ENCODE peak calls at places on chromosomes 1 and 21, in six cellular contexts. One of them, this sample, is unnamed.
A peak's percentile ranks its signal among the peaks of the same experiment; 100 is the strongest.

GRCh38 chr1:147478556-147478955 is 62.7 kb upstream of the BCL9 start:
- DNase-seq in activated T-helper 1 cell treated with anti-CD3 and anti-CD28 coated beads, Interleukin-2, amount 50 U/mL, for 16 hours: no peak
- DNase-seq in EL: peak; percentile 39
- DNase-seq in KBM-7: no peak
- DNase-seq in NCI-H345: no peak
- DNase-seq in stimulated activated CD4-positive, alpha-beta T cell treated with anti-CD3 and anti-CD28 coated beads, Interleukin-1b, Interleukin-23, amount 100 ng/mL, for 4 hours: no peak
- DNase-seq in this sample: no peak

GRCh38 chr1:229768232-229768631 is 142.2 kb downstream of the URB2 start:
- DNase-seq in activated T-helper 1 cell treated with anti-CD3 and anti-CD28 coated beads, Interleukin-2, amount 50 U/mL, for 16 hours: no peak
- DNase-seq in EL: no peak
- DNase-seq in KBM-7: no peak
- DNase-seq in NCI-H345: peak; percentile 72
- DNase-seq in stimulated activated CD4-positive, alpha-beta T cell treated with anti-CD3 and anti-CD28 coated beads, Interleukin-1b, Interleukin-23, amount 100 ng/mL, for 4 hours: no peak
- DNase-seq in this sample: peak; percentile 91

GRCh38 chr1:11784993-11785769 is 20.6 kb downstream of the MTHFR start:
- DNase-seq in activated T-helper 1 cell treated with anti-CD3 and anti-CD28 coated beads, Interleukin-2, amount 50 U/mL, for 16 hours: no peak
- DNase-seq in EL: peak; percentile 69
- DNase-seq in KBM-7: peak; percentile 19
- DNase-seq in NCI-H345: peak; percentile 11
- DNase-seq in stimulated activated CD4-positive, alpha-beta T cell treated with anti-CD3 and anti-CD28 coated beads, Interleukin-1b, Interleukin-23, amount 100 ng/mL, for 4 hours: no peak
- DNase-seq in this sample: no peak

GRCh38 chr1:10838541-10838940 is 42.1 kb upstream of the CASZ1 start:
- DNase-seq in activated T-helper 1 cell treated with anti-CD3 and anti-CD28 coated beads, Interleukin-2, amount 50 U/mL, for 16 hours: no peak
- DNase-seq in EL: no peak
- DNase-seq in KBM-7: no peak
- DNase-seq in NCI-H345: no peak
- DNase-seq in stimulated activated CD4-positive, alpha-beta T cell treated with anti-CD3 and anti-CD28 coated beads, Interleukin-1b, Interleukin-23, amount 100 ng/mL, for 4 hours: no peak
- DNase-seq in this sample: peak; percentile 96

GRCh38 chr1:84715620-84716019 is 25.4 kb upstream of the SSX2IP start:
- DNase-seq in activated T-helper 1 cell treated with anti-CD3 and anti-CD28 coated beads, Interleukin-2, amount 50 U/mL, for 16 hours: no peak
- DNase-seq in EL: no peak
- DNase-seq in KBM-7: no peak
- DNase-seq in NCI-H345: peak; percentile 97
- DNase-seq in stimulated activated CD4-positive, alpha-beta T cell treated with anti-CD3 and anti-CD28 coated beads, Interleukin-1b, Interleukin-23, amount 100 ng/mL, for 4 hours: no peak
- DNase-seq in this sample: peak; percentile 38

GRCh38 chr1:156114101-156114918 is at the start of gene LMNA:
- DNase-seq in activated T-helper 1 cell treated with anti-CD3 and anti-CD28 coated beads, Interleukin-2, amount 50 U/mL, for 16 hours: peak; percentile 67
- DNase-seq in EL: peak; percentile 98
- DNase-seq in KBM-7: peak; percentile 67
- DNase-seq in NCI-H345: peak; percentile 96
- DNase-seq in stimulated activated CD4-positive, alpha-beta T cell treated with anti-CD3 and anti-CD28 coated beads, Interleukin-1b, Interleukin-23, amount 100 ng/mL, for 4 hours: peak; percentile 72
- DNase-seq in this sample: peak; percentile 73

GRCh38 chr1:33137800-33138199 is 44.0 kb downstream of the TRIM62 start:
- DNase-seq in activated T-helper 1 cell treated with anti-CD3 and anti-CD28 coated beads, Interleukin-2, amount 50 U/mL, for 16 hours: no peak
- DNase-seq in EL: peak; percentile 42
- DNase-seq in KBM-7: peak; percentile 30
- DNase-seq in NCI-H345: no peak
- DNase-seq in stimulated activated CD4-positive, alpha-beta T cell treated with anti-CD3 and anti-CD28 coated beads, Interleukin-1b, Interleukin-23, amount 100 ng/mL, for 4 hours: no peak
- DNase-seq in this sample: no peak

GRCh38 chr1:10794724-10795304 is 1.6 kb downstream of the CASZ1 start:
- DNase-seq in activated T-helper 1 cell treated with anti-CD3 and anti-CD28 coated beads, Interleukin-2, amount 50 U/mL, for 16 hours: no peak
- DNase-seq in EL: peak; percentile 22
- DNase-seq in KBM-7: no peak
- DNase-seq in NCI-H345: peak; percentile 43
- DNase-seq in stimulated activated CD4-positive, alpha-beta T cell treated with anti-CD3 and anti-CD28 coated beads, Interleukin-1b, Interleukin-23, amount 100 ng/mL, for 4 hours: no peak
- DNase-seq in this sample: no peak

GRCh38 chr1:44405041-44405803 is at the start of gene RNF220:
- DNase-seq in activated T-helper 1 cell treated with anti-CD3 and anti-CD28 coated beads, Interleukin-2, amount 50 U/mL, for 16 hours: no peak
- DNase-seq in EL: peak; percentile 72
- DNase-seq in KBM-7: peak; percentile 86
- DNase-seq in NCI-H345: peak; percentile 67
- DNase-seq in stimulated activated CD4-positive, alpha-beta T cell treated with anti-CD3 and anti-CD28 coated beads, Interleukin-1b, Interleukin-23, amount 100 ng/mL, for 4 hours: no peak
- DNase-seq in this sample: peak; percentile 57

GRCh38 chr1:237237721-237238120 is 195.7 kb downstream of the RYR2 start:
- DNase-seq in activated T-helper 1 cell treated with anti-CD3 and anti-CD28 coated beads, Interleukin-2, amount 50 U/mL, for 16 hours: no peak
- DNase-seq in EL: no peak
- DNase-seq in KBM-7: no peak
- DNase-seq in NCI-H345: no peak
- DNase-seq in stimulated activated CD4-positive, alpha-beta T cell treated with anti-CD3 and anti-CD28 coated beads, Interleukin-1b, Interleukin-23, amount 100 ng/mL, for 4 hours: no peak
- DNase-seq in this sample: no peak

GRCh38 chr21:29184047-29184446 is 53.6 kb downstream of the MAP3K7CL start:
- DNase-seq in activated T-helper 1 cell treated with anti-CD3 and anti-CD28 coated beads, Interleukin-2, amount 50 U/mL, for 16 hours: no peak
- DNase-seq in EL: no peak
- DNase-seq in KBM-7: peak; percentile 73
- DNase-seq in NCI-H345: no peak
- DNase-seq in stimulated activated CD4-positive, alpha-beta T cell treated with anti-CD3 and anti-CD28 coated beads, Interleukin-1b, Interleukin-23, amount 100 ng/mL, for 4 hours: no peak
- DNase-seq in this sample: no peak

GRCh38 chr1:222095606-222096475 is 354.0 kb upstream of the DUSP10 start:
- DNase-seq in activated T-helper 1 cell treated with anti-CD3 and anti-CD28 coated beads, Interleukin-2, amount 50 U/mL, for 16 hours: peak; percentile 40
- DNase-seq in EL: peak; percentile 20
- DNase-seq in KBM-7: peak; percentile 55
- DNase-seq in NCI-H345: peak; percentile 8
- DNase-seq in stimulated activated CD4-positive, alpha-beta T cell treated with anti-CD3 and anti-CD28 coated beads, Interleukin-1b, Interleukin-23, amount 100 ng/mL, for 4 hours: peak; percentile 43
- DNase-seq in this sample: peak; percentile 10

GRCh38 chr21:32771134-32771523 is 426 bp downstream of the PAXBP1 start:
- DNase-seq in activated T-helper 1 cell treated with anti-CD3 and anti-CD28 coated beads, Interleukin-2, amount 50 U/mL, for 16 hours: peak; percentile 3
- DNase-seq in EL: peak; percentile 70
- DNase-seq in KBM-7: no peak
- DNase-seq in NCI-H345: peak; percentile 53
- DNase-seq in stimulated activated CD4-positive, alpha-beta T cell treated with anti-CD3 and anti-CD28 coated beads, Interleukin-1b, Interleukin-23, amount 100 ng/mL, for 4 hours: peak; percentile 10
- DNase-seq in this sample: peak; percentile 32

GRCh38 chr1:156319664-156320063 is 18.4 kb downstream of the CCT3 start:
- DNase-seq in activated T-helper 1 cell treated with anti-CD3 and anti-CD28 coated beads, Interleukin-2, amount 50 U/mL, for 16 hours: no peak
- DNase-seq in EL: peak; percentile 47
- DNase-seq in KBM-7: peak; percentile 53
- DNase-seq in NCI-H345: peak; percentile 50
- DNase-seq in stimulated activated CD4-positive, alpha-beta T cell treated with anti-CD3 and anti-CD28 coated beads, Interleukin-1b, Interleukin-23, amount 100 ng/mL, for 4 hours: no peak
- DNase-seq in this sample: peak; percentile 21

GRCh38 chr21:43300496-43301423 is 126.2 kb downstream of the SIK1 start:
- DNase-seq in activated T-helper 1 cell treated with anti-CD3 and anti-CD28 coated beads, Interleukin-2, amount 50 U/mL, for 16 hours: no peak
- DNase-seq in EL: no peak
- DNase-seq in KBM-7: no peak
- DNase-seq in NCI-H345: no peak
- DNase-seq in stimulated activated CD4-positive, alpha-beta T cell treated with anti-CD3 and anti-CD28 coated beads, Interleukin-1b, Interleukin-23, amount 100 ng/mL, for 4 hours: no peak
- DNase-seq in this sample: no peak

GRCh38 chr21:42830456-42831455 is 48.6 kb downstream of the WDR4 start:
- DNase-seq in activated T-helper 1 cell treated with anti-CD3 and anti-CD28 coated beads, Interleukin-2, amount 50 U/mL, for 16 hours: no peak
- DNase-seq in EL: no peak
- DNase-seq in KBM-7: peak; percentile 53
- DNase-seq in NCI-H345: peak; percentile 8
- DNase-seq in stimulated activated CD4-positive, alpha-beta T cell treated with anti-CD3 and anti-CD28 coated beads, Interleukin-1b, Interleukin-23, amount 100 ng/mL, for 4 hours: no peak
- DNase-seq in this sample: no peak

GRCh38 chr1:53060580-53060979 is 1.4 kb upstream of the PODN start:
- DNase-seq in activated T-helper 1 cell treated with anti-CD3 and anti-CD28 coated beads, Interleukin-2, amount 50 U/mL, for 16 hours: no peak
- DNase-seq in EL: peak; percentile 51
- DNase-seq in KBM-7: no peak
- DNase-seq in NCI-H345: no peak
- DNase-seq in stimulated activated CD4-positive, alpha-beta T cell treated with anti-CD3 and anti-CD28 coated beads, Interleukin-1b, Interleukin-23, amount 100 ng/mL, for 4 hours: no peak
- DNase-seq in this sample: no peak

GRCh38 chr1:100924991-100925390 is 29.1 kb downstream of the SLC30A7 start:
- DNase-seq in activated T-helper 1 cell treated with anti-CD3 and anti-CD28 coated beads, Interleukin-2, amount 50 U/mL, for 16 hours: no peak
- DNase-seq in EL: no peak
- DNase-seq in KBM-7: no peak
- DNase-seq in NCI-H345: no peak
- DNase-seq in stimulated activated CD4-positive, alpha-beta T cell treated with anti-CD3 and anti-CD28 coated beads, Interleukin-1b, Interleukin-23, amount 100 ng/mL, for 4 hours: no peak
- DNase-seq in this sample: no peak

GRCh38 chr21:45613396-45613795 is 30.1 kb upstream of the PCBP3 start:
- DNase-seq in activated T-helper 1 cell treated with anti-CD3 and anti-CD28 coated beads, Interleukin-2, amount 50 U/mL, for 16 hours: no peak
- DNase-seq in EL: no peak
- DNase-seq in KBM-7: no peak
- DNase-seq in NCI-H345: no peak
- DNase-seq in stimulated activated CD4-positive, alpha-beta T cell treated with anti-CD3 and anti-CD28 coated beads, Interleukin-1b, Interleukin-23, amount 100 ng/mL, for 4 hours: no peak
- DNase-seq in this sample: no peak

GRCh38 chr1:119790481-119791198 is 20.6 kb downstream of the REG4 start:
- DNase-seq in activated T-helper 1 cell treated with anti-CD3 and anti-CD28 coated beads, Interleukin-2, amount 50 U/mL, for 16 hours: no peak
- DNase-seq in EL: no peak
- DNase-seq in KBM-7: no peak
- DNase-seq in NCI-H345: no peak
- DNase-seq in stimulated activated CD4-positive, alpha-beta T cell treated with anti-CD3 and anti-CD28 coated beads, Interleukin-1b, Interleukin-23, amount 100 ng/mL, for 4 hours: no peak
- DNase-seq in this sample: no peak